ENCODE peak calls at places on chromosomes 5 and 9, in six cellular contexts. One of them, this sample, is unnamed.

GRCh38 chr5:89268460-89268859 is 385.5 kb upstream of the MEF2C start:
- DNase-seq in suprapubic skin: no peak
- DNase-seq in H7: no peak
- DNase-seq in AG09309: no peak
- DNase-seq in A549: no peak
- DNase-seq in thyroid gland: no peak
- DNase-seq in this sample: peak; percentile 13

GRCh38 chr5:51829226-51829625 is 446.0 kb downstream of the ISL1 start:
- DNase-seq in suprapubic skin: no peak
- DNase-seq in H7: no peak
- DNase-seq in AG09309: no peak
- DNase-seq in A549: no peak
- DNase-seq in thyroid gland: no peak
- DNase-seq in this sample: no peak

GRCh38 chr9:135592331-135592590 is 30.7 kb downstream of the PAEP start:
- DNase-seq in suprapubic skin: no peak
- DNase-seq in H7: no peak
- DNase-seq in AG09309: no peak
- DNase-seq in A549: no peak
- DNase-seq in thyroid gland: no peak
- DNase-seq in this sample: no peak

GRCh38 chr5:33891731-33892418 is at the start of gene ADAMTS12:
- DNase-seq in suprapubic skin: peak; percentile 82
- DNase-seq in H7: peak; percentile 89
- DNase-seq in AG09309: no peak
- DNase-seq in A549: peak; percentile 18
- DNase-seq in thyroid gland: peak; percentile 20
- DNase-seq in this sample: peak; percentile 47

GRCh38 chr5:5950658-5951057 is 427.7 kb downstream of the MED10 start:
- DNase-seq in suprapubic skin: no peak
- DNase-seq in H7: no peak
- DNase-seq in AG09309: no peak
- DNase-seq in A549: no peak
- DNase-seq in thyroid gland: no peak
- DNase-seq in this sample: no peak

GRCh38 chr5:1467341-1468246 is 22.4 kb upstream of the SLC6A3 start:
- DNase-seq in suprapubic skin: peak; percentile 71
- DNase-seq in H7: peak; percentile 55
- DNase-seq in AG09309: no peak
- DNase-seq in A549: no peak
- DNase-seq in thyroid gland: no peak
- DNase-seq in this sample: no peak

GRCh38 chr5:171649002-171649401 is 136.6 kb upstream of the SMIM23 start:
- DNase-seq in suprapubic skin: no peak
- DNase-seq in H7: no peak
- DNase-seq in AG09309: no peak
- DNase-seq in A549: no peak
- DNase-seq in thyroid gland: no peak
- DNase-seq in this sample: no peak

GRCh38 chr9:129414377-129415021 is 206.4 kb downstream of the C9orf50 start:
- DNase-seq in suprapubic skin: no peak
- DNase-seq in H7: peak; percentile 86
- DNase-seq in AG09309: peak; percentile 37
- DNase-seq in A549: peak; percentile 50
- DNase-seq in thyroid gland: peak; percentile 81
- DNase-seq in this sample: peak; percentile 54

GRCh38 chr9:134071149-134071548 is 3.3 kb upstream of the BRD3 start:
- DNase-seq in suprapubic skin: no peak
- DNase-seq in H7: no peak
- DNase-seq in AG09309: no peak
- DNase-seq in A549: no peak
- DNase-seq in thyroid gland: no peak
- DNase-seq in this sample: no peak

GRCh38 chr5:1723476-1723875 is 76.2 kb downstream of the MRPL36 start:
- DNase-seq in suprapubic skin: peak; percentile 53
- DNase-seq in H7: peak; percentile 27
- DNase-seq in AG09309: no peak
- DNase-seq in A549: no peak
- DNase-seq in thyroid gland: no peak
- DNase-seq in this sample: peak; percentile 5

GRCh38 chr5:73061593-73061992 is 58.8 kb upstream of the TMEM171 start:
- DNase-seq in suprapubic skin: no peak
- DNase-seq in H7: no peak
- DNase-seq in AG09309: no peak
- DNase-seq in A549: no peak
- DNase-seq in thyroid gland: no peak
- DNase-seq in this sample: no peak

GRCh38 chr9:131650254-131650653 is 89.6 kb downstream of the RAPGEF1 start:
- DNase-seq in suprapubic skin: peak; percentile 90
- DNase-seq in H7: no peak
- DNase-seq in AG09309: peak; percentile 75
- DNase-seq in A549: peak; percentile 37
- DNase-seq in thyroid gland: no peak
- DNase-seq in this sample: peak; percentile 36

GRCh38 chr5:126486332-126486731 is 63.1 kb downstream of the GRAMD2B start:
- DNase-seq in suprapubic skin: no peak
- DNase-seq in H7: no peak
- DNase-seq in AG09309: no peak
- DNase-seq in A549: no peak
- DNase-seq in thyroid gland: no peak
- DNase-seq in this sample: peak; percentile 35

GRCh38 chr9:19999491-20000057 is 210.7 kb upstream of the SLC24A2 start:
- DNase-seq in suprapubic skin: no peak
- DNase-seq in H7: no peak
- DNase-seq in AG09309: peak; percentile 60
- DNase-seq in A549: no peak
- DNase-seq in thyroid gland: no peak
- DNase-seq in this sample: no peak

GRCh38 chr9:12884736-12885395 is 110.0 kb downstream of the LURAP1L start:
- DNase-seq in suprapubic skin: no peak
- DNase-seq in H7: peak; percentile 8
- DNase-seq in AG09309: peak; percentile 58
- DNase-seq in A549: peak; percentile 86
- DNase-seq in thyroid gland: no peak
- DNase-seq in this sample: no peak

GRCh38 chr5:135332519-135333150 is 66.4 kb downstream of the MACROH2A1 start:
- DNase-seq in suprapubic skin: no peak
- DNase-seq in H7: peak; percentile 86
- DNase-seq in AG09309: no peak
- DNase-seq in A549: peak; percentile 68
- DNase-seq in thyroid gland: no peak
- DNase-seq in this sample: no peak

GRCh38 chr9:79581794-79582193 is 10.0 kb downstream of the TLE4 start:
- DNase-seq in suprapubic skin: no peak
- DNase-seq in H7: no peak
- DNase-seq in AG09309: peak; percentile 74
- DNase-seq in A549: peak; percentile 11
- DNase-seq in thyroid gland: no peak
- DNase-seq in this sample: peak; percentile 42

GRCh38 chr5:1008451-1009358 is at the start of gene NKD2:
- DNase-seq in suprapubic skin: peak; percentile 76
- DNase-seq in H7: peak; percentile 98
- DNase-seq in AG09309: no peak
- DNase-seq in A549: peak; percentile 29
- DNase-seq in thyroid gland: peak; percentile 6
- DNase-seq in this sample: peak; percentile 31

GRCh38 chr9:82332018-82332773 is 343.6 kb downstream of the SPATA31D1 start:
- DNase-seq in suprapubic skin: no peak
- DNase-seq in H7: no peak
- DNase-seq in AG09309: peak; percentile 82
- DNase-seq in A549: peak; percentile 68
- DNase-seq in thyroid gland: no peak
- DNase-seq in this sample: no peak

GRCh38 chr9:92360083-92360482 is 34.3 kb downstream of the CENPP start:
- DNase-seq in suprapubic skin: no peak
- DNase-seq in H7: no peak
- DNase-seq in AG09309: no peak
- DNase-seq in A549: no peak
- DNase-seq in thyroid gland: no peak
- DNase-seq in this sample: no peak

GRCh38 chr5:132300572-132301340 is 6.6 kb downstream of the SLC22A4 start:
- DNase-seq in suprapubic skin: no peak
- DNase-seq in H7: no peak
- DNase-seq in AG09309: no peak
- DNase-seq in A549: no peak
- DNase-seq in thyroid gland: no peak
- DNase-seq in this sample: no peak

GRCh38 chr9:16671591-16672137 is 198.8 kb downstream of the BNC2 start:
- DNase-seq in suprapubic skin: no peak
- DNase-seq in H7: no peak
- DNase-seq in AG09309: peak; percentile 38
- DNase-seq in A549: no peak
- DNase-seq in thyroid gland: no peak
- DNase-seq in this sample: no peak

GRCh38 chr5:14202462-14202861 is 59.3 kb downstream of the TRIO start:
- DNase-seq in suprapubic skin: no peak
- DNase-seq in H7: no peak
- DNase-seq in AG09309: no peak
- DNase-seq in A549: no peak
- DNase-seq in thyroid gland: no peak
- DNase-seq in this sample: no peak

GRCh38 chr9:77543131-77543822 is 104.8 kb downstream of the GNA14 start:
- DNase-seq in suprapubic skin: no peak
- DNase-seq in H7: peak; percentile 50
- DNase-seq in AG09309: no peak
- DNase-seq in A549: no peak
- DNase-seq in thyroid gland: no peak
- DNase-seq in this sample: no peak

GRCh38 chr5:175743676-175744210 is 85.9 kb downstream of the HRH2 start:
- DNase-seq in suprapubic skin: no peak
- DNase-seq in H7: peak; percentile 81
- DNase-seq in AG09309: no peak
- DNase-seq in A549: peak; percentile 31
- DNase-seq in thyroid gland: no peak
- DNase-seq in this sample: no peak

GRCh38 chr5:129461816-129462396 is 1.8 kb downstream of the ADAMTS19 start:
- DNase-seq in suprapubic skin: no peak
- DNase-seq in H7: peak; percentile 7
- DNase-seq in AG09309: no peak
- DNase-seq in A549: no peak
- DNase-seq in thyroid gland: no peak
- DNase-seq in this sample: no peak
- H3K4me3 ChIP-seq in suprapubic skin: peak overlapping the region; percentile 53
- H3K4me3 ChIP-seq in H7: peak overlapping the region; percentile 82
- H3K4me3 ChIP-seq in AG09309: no peak overlapping the region
- H3K4me3 ChIP-seq in A549: no peak overlapping the region
- H3K4me3 ChIP-seq in thyroid gland: no peak overlapping the region
- H3K4me3 ChIP-seq in this sample: peak overlapping the region; percentile 18

GRCh38 chr5:39384271-39384670 is 20.0 kb upstream of the C9 start:
- DNase-seq in suprapubic skin: no peak
- DNase-seq in H7: no peak
- DNase-seq in AG09309: no peak
- DNase-seq in A549: no peak
- DNase-seq in thyroid gland: no peak
- DNase-seq in this sample: no peak

GRCh38 chr5:39376293-39376714 is 12.0 kb upstream of the C9 start:
- DNase-seq in suprapubic skin: no peak
- DNase-seq in H7: peak; percentile 27
- DNase-seq in AG09309: no peak
- DNase-seq in A549: peak; percentile 67
- DNase-seq in thyroid gland: peak; percentile 23
- DNase-seq in this sample: peak; percentile 55

GRCh38 chr5:39379683-39380082 is 15.4 kb upstream of the C9 start:
- DNase-seq in suprapubic skin: no peak
- DNase-seq in H7: no peak
- DNase-seq in AG09309: no peak
- DNase-seq in A549: no peak
- DNase-seq in thyroid gland: no peak
- DNase-seq in this sample: no peak

GRCh38 chr5:39387293-39387692 is 23.0 kb upstream of the C9 start:
- DNase-seq in suprapubic skin: no peak
- DNase-seq in H7: no peak
- DNase-seq in AG09309: no peak
- DNase-seq in A549: no peak
- DNase-seq in thyroid gland: no peak
- DNase-seq in this sample: no peak

DNA sequence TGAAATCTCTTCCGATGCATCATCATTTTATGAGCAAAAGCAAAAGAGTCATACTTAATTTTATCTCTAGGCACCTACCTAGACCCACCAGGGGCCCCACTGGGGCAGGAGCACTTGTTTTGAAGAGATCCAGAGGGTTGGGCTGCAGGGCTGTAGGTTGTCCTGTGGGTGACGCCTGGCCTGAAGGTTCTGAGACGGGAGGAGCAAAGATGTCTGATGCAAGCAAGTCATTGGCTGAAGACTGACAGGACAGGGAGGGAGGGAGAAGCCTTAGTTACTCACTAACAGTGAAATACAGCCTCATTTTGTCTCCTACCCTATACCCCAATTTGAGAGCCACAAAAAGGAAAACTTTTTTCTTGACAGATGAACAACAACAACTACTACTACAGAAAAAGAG is 17.1 kb upstream of the C9 start:
- DNase-seq in suprapubic skin: no peak
- DNase-seq in H7: no peak
- DNase-seq in AG09309: no peak
- DNase-seq in A549: no peak
- DNase-seq in thyroid gland: no peak
- DNase-seq in this sample: no peak
- H3K4me3 ChIP-seq in suprapubic skin: no peak overlapping the region
- H3K4me3 ChIP-seq in H7: no peak overlapping the region
- H3K4me3 ChIP-seq in AG09309: no peak overlapping the region
- H3K4me3 ChIP-seq in A549: no peak overlapping the region
- H3K4me3 ChIP-seq in thyroid gland: no peak overlapping the region
- H3K4me3 ChIP-seq in this sample: no peak overlapping the region

GRCh38 chr5:41508696-41509398 is 1.6 kb downstream of the PLCXD3 start:
- DNase-seq in suprapubic skin: no peak
- DNase-seq in H7: no peak
- DNase-seq in AG09309: no peak
- DNase-seq in A549: no peak
- DNase-seq in thyroid gland: no peak
- DNase-seq in this sample: no peak
- H3K4me3 ChIP-seq in suprapubic skin: peak overlapping the region; percentile 37
- H3K4me3 ChIP-seq in H7: no peak overlapping the region
- H3K4me3 ChIP-seq in AG09309: no peak overlapping the region
- H3K4me3 ChIP-seq in A549: no peak overlapping the region
- H3K4me3 ChIP-seq in thyroid gland: no peak overlapping the region
- H3K4me3 ChIP-seq in this sample: no peak overlapping the region

GRCh38 chr9:21555911-21556310 is 73.8 kb upstream of the IFNE start:
- DNase-seq in suprapubic skin: no peak
- DNase-seq in H7: no peak
- DNase-seq in AG09309: no peak
- DNase-seq in A549: peak; percentile 68
- DNase-seq in thyroid gland: no peak
- DNase-seq in this sample: no peak

GRCh38 chr9:21552244-21552825 is 70.2 kb upstream of the IFNE start:
- DNase-seq in suprapubic skin: no peak
- DNase-seq in H7: no peak
- DNase-seq in AG09309: no peak
- DNase-seq in A549: no peak
- DNase-seq in thyroid gland: no peak
- DNase-seq in this sample: no peak

GRCh38 chr9:21554813-21555212 is 72.7 kb upstream of the IFNE start:
- DNase-seq in suprapubic skin: no peak
- DNase-seq in H7: no peak
- DNase-seq in AG09309: no peak
- DNase-seq in A549: no peak
- DNase-seq in thyroid gland: no peak
- DNase-seq in this sample: no peak

GRCh38 chr9:21551401-21551800 is 69.3 kb upstream of the IFNE start:
- DNase-seq in suprapubic skin: no peak
- DNase-seq in H7: no peak
- DNase-seq in AG09309: no peak
- DNase-seq in A549: no peak
- DNase-seq in thyroid gland: no peak
- DNase-seq in this sample: no peak

GRCh38 chr9:21553441-21553840 is 71.3 kb upstream of the IFNE start:
- DNase-seq in suprapubic skin: no peak
- DNase-seq in H7: no peak
- DNase-seq in AG09309: no peak
- DNase-seq in A549: no peak
- DNase-seq in thyroid gland: no peak
- DNase-seq in this sample: no peak
- H3K4me3 ChIP-seq in suprapubic skin: no peak overlapping the region
- H3K4me3 ChIP-seq in H7: no peak overlapping the region
- H3K4me3 ChIP-seq in AG09309: no peak overlapping the region
- H3K4me3 ChIP-seq in A549: peak overlapping the region; percentile 79
- H3K4me3 ChIP-seq in thyroid gland: no peak overlapping the region
- H3K4me3 ChIP-seq in this sample: no peak overlapping the region

This sample was measured in testis.